ENCODE peak calls at places on chromosomes 12 and 14, in five cellular contexts. U is GM13977, E is AG09309, Y is nephron progenitor cell, C is epithelial cell of esophagus. F is an unnamed sample.

GRCh38 chr14:55777867-55778266 is 197.9 kb downstream of the KTN1 start:
- DNase-seq in U (no peak), E (no peak), Y (no peak), C (no peak), F (no peak)

GRCh38 chr14:106802413-106803364 is 1276.3 kb downstream of the TMEM121 start:
- DNase-seq in U (no peak), E (no peak), Y (no peak), C (no peak), F (no peak)

GRCh38 chr14:38867561-38868150 is 235.4 kb downstream of the SEC23A start:
- DNase-seq in U (peak), E (peak), Y (peak), C (peak), F (peak)

GRCh38 chr12:131047789-131048610 is 94.3 kb downstream of the ADGRD1 start:
- DNase-seq in U (no peak), E (no peak), Y (peak), C (no peak), F (no peak)

GRCh38 chr12:69688496-69689427 is 10.3 kb downstream of the BEST3 start:
- DNase-seq in U (no peak), E (peak), Y (peak), C (peak), F (no peak)

GRCh38 chr14:95597784-95598204 is 62.9 kb downstream of the GLRX5 start:
- DNase-seq in U (no peak), E (peak), Y (peak), C (peak), F (peak)

GRCh38 chr12:54306925-54307731 is 6.3 kb upstream of the NFE2 start:
- DNase-seq in U (no peak), E (peak), Y (no peak), C (peak), F (no peak)

GRCh38 chr12:16325426-16325825 is 22.0 kb upstream of the MGST1 start:
- DNase-seq in U (no peak), E (no peak), Y (no peak), C (no peak), F (no peak)

GRCh38 chr12:58919271-58920101 is 818 bp downstream of the LRIG3 start:
- DNase-seq in U (peak), E (no peak), Y (no peak), C (peak), F (no peak)

GRCh38 chr14:74035556-74035955 is 16.4 kb downstream of the BBOF1 start:
- DNase-seq in U (no peak), E (no peak), Y (no peak), C (peak), F (no peak)

GRCh38 chr14:104309657-104310369 is 171.4 kb downstream of the KIF26A start:
- DNase-seq in U (no peak), E (no peak), Y (no peak), C (no peak), F (no peak)

GRCh38 chr12:79841248-79841877 is 93.5 kb downstream of the PPP1R12A start:
- DNase-seq in U (no peak), E (no peak), Y (no peak), C (no peak), F (no peak)

GRCh38 chr12:95184119-95184518 is 33.1 kb downstream of the FGD6 start:
- DNase-seq in U (no peak), E (no peak), Y (no peak), C (no peak), F (no peak)
- TF ChIP-seq CTCF in U (no peak), E (no peak), Y (no peak), C (no peak), F (no peak)

DNA sequence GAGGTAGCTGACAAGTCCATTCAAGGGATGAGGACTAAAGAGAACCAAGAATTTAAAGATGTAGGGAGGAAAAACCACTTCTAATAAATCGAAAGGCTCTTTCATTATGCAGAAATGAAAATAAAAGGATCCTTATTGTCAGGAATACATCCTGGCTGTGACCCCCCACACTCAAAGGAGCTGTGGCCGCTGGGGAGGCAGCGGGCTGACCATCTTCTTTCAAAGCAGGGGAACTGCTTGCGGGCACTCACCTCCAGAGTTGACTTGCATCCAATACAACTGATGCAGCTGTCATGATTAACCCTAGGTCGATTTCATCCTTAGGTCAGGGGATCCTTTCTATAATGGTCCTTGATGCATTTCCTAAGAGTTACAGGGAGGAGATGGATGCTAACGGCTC is 35.3 kb downstream of the TRAFD1 start:
- DNase-seq in U (no peak), E (no peak), Y (no peak), C (no peak), F (no peak)
- TF ChIP-seq CTCF in U (no peak), E (no peak), Y (no peak), C (no peak), F (no peak)

DNA sequence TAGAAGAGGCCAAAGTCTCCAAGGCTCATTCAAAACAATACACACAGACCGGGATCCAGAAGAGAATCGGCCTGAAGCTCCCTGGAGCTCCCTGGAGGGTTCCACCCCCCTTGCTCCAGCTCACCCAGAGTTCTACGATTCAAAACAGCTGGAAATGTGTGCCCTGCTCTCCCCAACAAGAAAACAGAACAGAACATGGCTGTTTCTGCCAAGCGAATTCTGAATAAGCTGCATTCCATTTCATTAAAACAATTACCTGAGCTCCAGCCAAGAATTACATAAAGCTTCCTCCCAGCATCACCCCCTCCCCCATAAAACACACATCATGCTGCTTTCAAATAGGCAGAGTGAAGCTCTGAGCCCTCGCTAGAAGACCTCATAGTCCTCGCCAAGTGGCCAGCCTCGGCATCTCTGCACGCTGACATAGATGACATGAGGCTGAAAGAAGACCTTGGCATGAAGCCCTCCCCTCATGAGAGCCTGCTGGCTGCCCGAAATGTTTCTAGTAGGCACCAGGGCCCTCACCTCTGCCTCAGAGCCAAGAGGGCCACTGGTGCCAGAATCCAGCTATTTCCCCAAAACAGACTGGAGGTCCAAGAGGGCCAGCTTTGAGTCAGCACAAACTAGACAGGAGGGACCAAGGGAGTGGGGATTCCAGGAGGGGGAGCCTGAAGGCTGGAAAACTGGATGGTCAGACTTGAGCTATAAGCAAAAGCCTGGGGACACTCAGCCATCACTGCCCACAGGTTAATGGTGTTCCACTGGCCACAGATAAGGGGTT is 8.3 kb downstream of the PXN start:
- DNase-seq in U (no peak), E (peak), Y (no peak), C (peak), F (no peak)
- TF ChIP-seq CTCF in U (no peak), E (no peak), Y (no peak), C (peak), F (no peak)

DNA sequence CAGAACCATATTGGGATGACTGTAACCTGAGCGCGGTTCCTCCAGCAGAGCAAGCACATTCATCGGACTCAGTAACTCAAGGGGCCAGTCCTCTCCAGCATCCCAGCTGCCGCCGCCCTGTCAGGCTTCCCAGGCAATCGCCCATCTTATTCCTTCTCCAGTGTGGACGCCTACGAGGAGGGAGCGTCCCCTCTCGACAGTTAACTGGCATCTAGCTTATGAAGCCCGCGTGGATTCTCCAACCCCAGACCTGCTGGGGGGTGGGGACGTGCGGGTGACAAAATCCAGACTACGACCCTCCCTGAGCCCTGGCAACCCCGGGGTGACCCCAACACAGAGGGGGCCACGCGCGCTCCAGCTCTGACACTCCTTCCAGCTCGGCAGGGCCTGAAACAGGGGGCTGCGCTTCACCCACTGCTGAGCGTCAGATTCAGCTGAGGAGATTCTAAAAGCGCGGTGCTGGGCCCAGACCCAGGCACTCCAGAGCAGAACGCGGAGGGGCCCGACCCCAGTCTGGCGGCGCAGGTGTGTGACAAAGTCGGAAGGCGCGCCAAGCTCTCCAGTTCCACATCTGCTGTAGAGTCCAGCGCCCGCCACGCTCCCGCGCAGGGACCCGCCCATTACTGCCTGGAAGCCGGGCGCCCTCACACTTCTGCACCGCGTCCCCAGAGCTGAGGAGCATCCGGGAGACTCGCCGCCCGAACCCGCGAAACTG is 43.9 kb upstream of the ESR2 start:
- DNase-seq in U (peak), E (no peak), Y (peak), C (peak), F (peak)
- TF ChIP-seq CTCF in U (no peak), E (no peak), Y (no peak), C (no peak), F (no peak)

DNA sequence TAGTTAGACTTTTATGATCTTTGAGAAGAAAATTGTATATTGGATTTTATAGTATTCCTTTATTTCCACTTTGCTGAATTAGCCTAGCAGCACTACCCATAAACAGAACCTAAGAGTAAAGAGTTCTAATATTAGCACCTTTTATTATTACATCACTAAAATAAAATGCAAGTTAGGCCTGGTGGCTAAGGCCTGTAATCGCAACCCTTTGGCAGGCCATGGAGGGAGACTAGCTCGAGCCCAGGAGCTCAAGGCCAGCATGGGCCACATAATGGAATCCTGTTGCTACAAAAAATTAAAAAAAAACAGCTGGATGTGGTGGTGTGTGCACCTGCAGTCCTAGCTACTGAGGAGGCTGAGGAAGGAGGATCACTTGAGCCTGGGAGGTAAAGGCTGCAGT is 288.2 kb downstream of the TRHDE start:
- DNase-seq in U (no peak), E (no peak), Y (no peak), C (no peak), F (no peak)
- TF ChIP-seq CTCF in U (no peak), E (no peak), Y (no peak), C (no peak), F (no peak)

GRCh38 chr12:10900972-10901371 is 8.4 kb downstream of the TAS2R13 start:
- DNase-seq in U (no peak), E (no peak), Y (no peak), C (peak), F (no peak)

GRCh38 chr12:10904686-10905085 is 4.7 kb downstream of the TAS2R13 start:
- DNase-seq in U (no peak), E (no peak), Y (no peak), C (no peak), F (no peak)

GRCh38 chr12:10896854-10897253 is 12.5 kb downstream of the TAS2R13 start:
- DNase-seq in U (no peak), E (no peak), Y (no peak), C (no peak), F (no peak)

GRCh38 chr12:10900530-10900929 is 8.8 kb downstream of the TAS2R13 start:
- DNase-seq in U (no peak), E (no peak), Y (no peak), C (peak), F (no peak)

GRCh38 chr12:10901427-10901826 is 7.9 kb downstream of the TAS2R13 start:
- DNase-seq in U (no peak), E (no peak), Y (no peak), C (peak), F (no peak)
- TF ChIP-seq CTCF in U (no peak), E (no peak), Y (no peak), C (peak), F (peak)

GRCh38 chr12:124506832-124507153 is 60.6 kb downstream of the NCOR2 start:
- DNase-seq in U (no peak), E (no peak), Y (no peak), C (no peak), F (no peak)

GRCh38 chr12:124509676-124510300 is 57.6 kb downstream of the NCOR2 start:
- DNase-seq in U (no peak), E (no peak), Y (peak), C (peak), F (no peak)

GRCh38 chr12:124509300-124509675 is 58.1 kb downstream of the NCOR2 start:
- DNase-seq in U (no peak), E (no peak), Y (no peak), C (no peak), F (no peak)

GRCh38 chr12:124507188-124508109 is 60.0 kb downstream of the NCOR2 start:
- DNase-seq in U (no peak), E (no peak), Y (peak), C (no peak), F (no peak)

GRCh38 chr12:124508323-124509096 is 58.9 kb downstream of the NCOR2 start:
- DNase-seq in U (peak), E (no peak), Y (peak), C (no peak), F (no peak)
- TF ChIP-seq CTCF in U (peak), E (no peak), Y (no peak), C (no peak), F (no peak)